ENCODE peak calls at places on chromosomes 11 and 22, in seven cellular contexts. I is keratinocyte, Y is kidney, Z is epithelial cell of esophagus, J is fibroblast of the aortic adventitia, X is BJ, R is suprapubic skin. S is an unnamed sample.

GRCh38 chr22:44680058-44680457 is 21.9 kb upstream of the PRR5 start:
- DNase-seq in I (no peak), Y (no peak), Z (no peak), J (no peak), X (no peak), R (no peak), S (no peak)

GRCh38 chr22:27212617-27213177 is 555.3 kb downstream of the MIAT start:
- DNase-seq in I (no peak), Y (no peak), Z (peak), J (peak), X (peak), R (peak), S (peak)

GRCh38 chr22:37077802-37078448 is 26.4 kb downstream of the KCTD17 start:
- DNase-seq in I (no peak), Y (no peak), Z (peak), J (peak), X (no peak), R (no peak), S (peak)

GRCh38 chr11:132177106-132177505 is 806.7 kb downstream of the NTM start:
- DNase-seq in I (no peak), Y (no peak), Z (peak), J (peak), X (peak), R (no peak), S (peak)

GRCh38 chr11:15589070-15589626 is 474.4 kb downstream of the INSC start:
- DNase-seq in I (no peak), Y (no peak), Z (no peak), J (no peak), X (no peak), R (no peak), S (no peak)

GRCh38 chr22:35418726-35419125 is 18.8 kb downstream of the MCM5 start:
- DNase-seq in I (no peak), Y (peak), Z (no peak), J (no peak), X (no peak), R (no peak), S (no peak)

GRCh38 chr11:126414615-126415014 is 59.1 kb downstream of the ST3GAL4 start:
- DNase-seq in I (no peak), Y (peak), Z (no peak), J (no peak), X (no peak), R (no peak), S (no peak)

GRCh38 chr11:19811391-19811790 is 98.8 kb downstream of the NAV2 start:
- DNase-seq in I (no peak), Y (no peak), Z (no peak), J (no peak), X (no peak), R (no peak), S (no peak)

GRCh38 chr22:39496131-39496838 is 5.8 kb upstream of the MIEF1 start:
- DNase-seq in I (no peak), Y (peak), Z (peak), J (peak), X (no peak), R (no peak), S (peak)

GRCh38 chr11:11171285-11171684 is 181.8 kb downstream of the CSNK2A3 start:
- DNase-seq in I (no peak), Y (no peak), Z (no peak), J (no peak), X (no peak), R (no peak), S (no peak)

GRCh38 chr22:40345271-40345670 is 1.0 kb upstream of the ADSL start:
- DNase-seq in I (peak), Y (no peak), Z (peak), J (peak), X (no peak), R (no peak), S (peak)

GRCh38 chr11:92152245-92152644 is 72.4 kb upstream of the FAT3 start:
- DNase-seq in I (no peak), Y (no peak), Z (no peak), J (no peak), X (no peak), R (no peak), S (no peak)
- TF ChIP-seq CTCF in I (no peak), Y (no peak), Z (no peak), J (no peak), X (no peak), R (no peak), S (no peak)

GRCh38 chr11:117658809-117659208 is 138.2 kb downstream of the DSCAML1 start:
- DNase-seq in I (no peak), Y (no peak), Z (no peak), J (no peak), X (no peak), R (no peak), S (no peak)
- H3K4me3 ChIP-seq in I (no peak), Y (no peak), Z (no peak), J (no peak), X (no peak), R (no peak), S (no peak)

DNA sequence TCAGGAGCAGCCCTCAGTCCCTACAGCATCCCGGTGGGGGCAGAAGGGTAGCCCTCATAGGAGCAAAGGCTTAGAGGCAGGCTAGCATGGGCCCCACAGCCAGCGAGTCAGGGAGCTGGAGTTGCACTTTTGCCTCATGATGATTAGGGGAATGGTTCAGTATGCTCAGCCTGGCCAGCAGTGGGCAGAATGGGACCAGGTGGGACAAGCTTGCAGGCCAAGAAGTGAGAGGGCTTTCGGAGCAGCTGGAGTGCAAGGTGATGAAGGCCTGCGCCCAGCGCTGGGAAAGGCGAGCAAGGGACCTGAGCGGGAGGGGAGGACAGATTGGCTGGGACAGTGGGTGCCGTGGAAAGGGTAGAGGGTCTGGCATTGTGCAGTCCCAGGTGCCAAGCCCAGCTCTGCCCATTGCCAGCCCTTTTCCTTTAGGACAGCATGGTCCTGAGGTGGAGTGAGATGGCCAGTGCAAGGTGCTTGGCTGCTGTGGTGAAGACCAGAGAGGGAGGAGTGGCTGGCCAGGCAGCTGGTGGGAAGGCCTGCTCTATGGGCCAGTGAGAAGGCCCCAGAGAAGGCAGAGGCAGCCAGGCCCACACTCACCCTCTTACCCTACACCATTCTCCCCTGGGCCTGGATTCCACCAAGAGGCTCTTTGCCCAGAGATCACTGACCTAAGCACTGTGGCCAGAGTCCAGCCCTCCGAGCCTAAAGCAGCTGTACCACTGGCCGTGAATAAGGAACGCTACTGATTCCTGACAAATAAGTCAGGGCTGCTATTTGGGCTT is 47.9 kb upstream of the SUSD2 start:
- DNase-seq in I (no peak), Y (no peak), Z (no peak), J (no peak), X (no peak), R (no peak), S (peak)
- TF ChIP-seq CTCF in I (no peak), Y (no peak), Z (peak), J (peak), X (peak), R (no peak), S (peak)

GRCh38 chr22:29305836-29306174 is 645 bp upstream of the GAS2L1 start:
- DNase-seq in I (no peak), Y (no peak), Z (no peak), J (no peak), X (no peak), R (no peak), S (no peak)
- H3K4me3 ChIP-seq in I (no peak), Y (peak), Z (no peak), J (no peak), X (no peak), R (peak), S (peak)

GRCh38 chr22:47110817-47111443 is 348.5 kb downstream of the TBC1D22A start:
- DNase-seq in I (no peak), Y (no peak), Z (no peak), J (peak), X (no peak), R (no peak), S (no peak)

GRCh38 chr22:47105085-47105484 is 342.6 kb downstream of the TBC1D22A start:
- DNase-seq in I (no peak), Y (no peak), Z (no peak), J (no peak), X (no peak), R (no peak), S (no peak)

GRCh38 chr22:47102648-47103047 is 340.2 kb downstream of the TBC1D22A start:
- DNase-seq in I (no peak), Y (no peak), Z (no peak), J (no peak), X (no peak), R (peak), S (no peak)

GRCh38 chr22:47107431-47107830 is 345.0 kb downstream of the TBC1D22A start:
- DNase-seq in I (peak), Y (no peak), Z (peak), J (peak), X (peak), R (no peak), S (peak)

DNA sequence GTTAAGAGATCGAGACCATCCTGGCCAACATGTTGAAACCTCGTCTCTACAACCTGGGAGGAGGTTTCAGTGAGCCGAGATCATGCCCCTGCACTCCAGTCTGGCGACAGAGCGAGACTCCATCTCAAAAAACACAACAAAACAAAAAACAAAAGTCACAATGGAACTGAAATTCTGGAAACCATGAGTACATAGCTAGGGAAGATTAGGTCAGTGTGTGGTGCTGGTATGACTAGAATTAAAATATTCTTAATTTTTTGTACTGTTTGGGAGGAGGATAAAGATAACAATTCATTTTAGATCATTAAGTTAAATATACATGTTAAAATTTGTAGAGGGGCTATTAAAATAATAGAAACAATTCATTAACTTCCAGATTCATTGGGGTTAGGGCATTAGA is 344.4 kb downstream of the TBC1D22A start:
- DNase-seq in I (no peak), Y (no peak), Z (no peak), J (no peak), X (no peak), R (no peak), S (no peak)
- TF ChIP-seq CTCF in I (no peak), Y (no peak), Z (no peak), J (no peak), X (no peak), R (no peak), S (no peak)

S was measured in foreskin fibroblast.